ENCODE peak calls at places on chromosomes 13 and 19, in seven cellular contexts. One of them, this sample, is unnamed.
A peak's percentile ranks its signal among the peaks of the same experiment; 100 is the strongest.

GRCh38 chr19:51359294-51359693 is 6.9 kb downstream of the ETFB start:
- DNase-seq in fibroblast of lung: peak; percentile 91
- DNase-seq in endodermal cell: no peak
- DNase-seq in spleen: no peak
- DNase-seq in cardiac muscle cell: peak; percentile 86
- DNase-seq in kidney: no peak
- DNase-seq in K562: no peak
- DNase-seq in this sample: no peak

GRCh38 chr19:56146904-56147303 is 5.8 kb downstream of the ZNF444 start:
- DNase-seq in spleen: no peak
- DNase-seq in kidney: no peak
- DNase-seq in endodermal cell: no peak
- DNase-seq in cardiac muscle cell: no peak
- DNase-seq in K562: no peak
- DNase-seq in fibroblast of lung: no peak
- DNase-seq in this sample: no peak

GRCh38 chr13:30371649-30372265 is 50.5 kb upstream of the UBE2L5 start:
- DNase-seq in endodermal cell: no peak
- DNase-seq in fibroblast of lung: peak; percentile 72
- DNase-seq in K562: no peak
- DNase-seq in spleen: peak; percentile 90
- DNase-seq in cardiac muscle cell: peak; percentile 26
- DNase-seq in kidney: no peak
- DNase-seq in this sample: no peak

GRCh38 chr19:55459950-55460657 is 1.3 kb downstream of the ISOC2 start:
- DNase-seq in K562: no peak
- DNase-seq in cardiac muscle cell: peak; percentile 61
- DNase-seq in kidney: no peak
- DNase-seq in spleen: no peak
- DNase-seq in endodermal cell: no peak
- DNase-seq in fibroblast of lung: peak; percentile 36
- DNase-seq in this sample: no peak

GRCh38 chr19:18559685-18560084 is 2.0 kb downstream of the KXD1 start:
- DNase-seq in endodermal cell: no peak
- DNase-seq in spleen: no peak
- DNase-seq in cardiac muscle cell: no peak
- DNase-seq in fibroblast of lung: no peak
- DNase-seq in K562: no peak
- DNase-seq in kidney: no peak
- DNase-seq in this sample: no peak

GRCh38 chr13:70188567-70188966 is 80.3 kb upstream of the KLHL1 start:
- DNase-seq in cardiac muscle cell: no peak
- DNase-seq in endodermal cell: no peak
- DNase-seq in K562: no peak
- DNase-seq in kidney: no peak
- DNase-seq in fibroblast of lung: no peak
- DNase-seq in spleen: no peak
- DNase-seq in this sample: no peak

GRCh38 chr13:50126378-50127016 is 111.3 kb downstream of the KCNRG start:
- DNase-seq in K562: no peak
- DNase-seq in endodermal cell: no peak
- DNase-seq in cardiac muscle cell: peak; percentile 52
- DNase-seq in spleen: peak; percentile 85
- DNase-seq in fibroblast of lung: peak; percentile 35
- DNase-seq in kidney: peak; percentile 68
- DNase-seq in this sample: no peak

GRCh38 chr19:38057954-38058690 is 151.1 kb downstream of the SIPA1L3 start:
- DNase-seq in K562: no peak
- DNase-seq in endodermal cell: peak; percentile 61
- DNase-seq in fibroblast of lung: no peak
- DNase-seq in spleen: no peak
- DNase-seq in kidney: no peak
- DNase-seq in cardiac muscle cell: no peak
- DNase-seq in this sample: peak; percentile 85

GRCh38 chr13:66200555-66200954 is 1029.6 kb downstream of the PCDH9 start:
- DNase-seq in endodermal cell: no peak
- DNase-seq in fibroblast of lung: no peak
- DNase-seq in cardiac muscle cell: peak; percentile 18
- DNase-seq in spleen: no peak
- DNase-seq in kidney: no peak
- DNase-seq in K562: no peak
- DNase-seq in this sample: no peak

GRCh38 chr19:604355-604754 is 14.7 kb downstream of the HCN2 start:
- DNase-seq in K562: peak; percentile 85
- DNase-seq in endodermal cell: no peak
- DNase-seq in spleen: no peak
- DNase-seq in cardiac muscle cell: no peak
- DNase-seq in kidney: no peak
- DNase-seq in fibroblast of lung: no peak
- DNase-seq in this sample: peak; percentile 52

GRCh38 chr19:32691952-32692726 is 518 bp downstream of the NUDT19 start:
- DNase-seq in endodermal cell: peak; percentile 85
- DNase-seq in kidney: peak; percentile 88
- DNase-seq in fibroblast of lung: peak; percentile 80
- DNase-seq in spleen: peak; percentile 94
- DNase-seq in cardiac muscle cell: peak; percentile 82
- DNase-seq in K562: peak; percentile 58
- DNase-seq in this sample: peak; percentile 46

GRCh38 chr13:98536729-98537128 is 40.2 kb downstream of the STK24 start:
- DNase-seq in cardiac muscle cell: no peak
- DNase-seq in endodermal cell: no peak
- DNase-seq in fibroblast of lung: no peak
- DNase-seq in kidney: no peak
- DNase-seq in K562: no peak
- DNase-seq in spleen: no peak
- DNase-seq in this sample: no peak

GRCh38 chr19:41911889-41912731 is 16.1 kb downstream of the ERFL start:
- DNase-seq in kidney: peak; percentile 65
- DNase-seq in endodermal cell: no peak
- DNase-seq in spleen: no peak
- DNase-seq in cardiac muscle cell: no peak
- DNase-seq in K562: peak; percentile 16
- DNase-seq in fibroblast of lung: no peak
- DNase-seq in this sample: no peak

DNA sequence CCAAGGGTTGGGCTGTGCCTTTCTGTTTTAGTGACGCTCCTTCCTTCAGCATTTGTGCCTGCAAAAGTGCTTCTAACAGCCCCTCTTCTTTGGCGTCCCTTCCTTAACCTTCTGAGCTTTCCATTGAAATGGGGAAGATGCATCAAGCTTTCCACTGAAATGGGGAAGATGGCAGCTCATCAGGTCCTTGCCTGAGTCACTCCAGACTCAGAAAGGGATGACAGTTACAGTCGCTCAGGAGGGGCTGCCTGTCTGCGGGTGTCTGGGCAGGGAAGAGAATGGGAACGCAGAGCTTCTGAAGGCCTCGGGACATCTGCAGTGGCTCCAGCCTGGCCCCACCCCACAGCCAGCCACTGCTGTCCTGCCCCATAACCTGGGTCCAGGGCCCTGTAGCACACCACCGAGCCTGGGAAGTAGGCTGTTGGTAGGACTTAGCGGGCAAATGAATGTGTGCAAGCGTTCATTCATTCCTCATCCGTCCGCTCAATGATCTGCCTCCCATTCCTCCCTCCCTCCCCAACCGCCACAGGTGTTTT is 9.8 kb downstream of the AP1M1 start:
- DNase-seq in fibroblast of lung: no peak
- DNase-seq in endodermal cell: no peak
- DNase-seq in K562: no peak
- DNase-seq in cardiac muscle cell: no peak
- DNase-seq in spleen: peak; percentile 28
- DNase-seq in kidney: no peak
- DNase-seq in this sample: no peak
- H3K27ac ChIP-seq in fibroblast of lung: no peak overlapping the region
- H3K27ac ChIP-seq in endodermal cell: no peak overlapping the region
- H3K27ac ChIP-seq in K562: no peak overlapping the region
- H3K27ac ChIP-seq in cardiac muscle cell: no peak overlapping the region
- H3K27ac ChIP-seq in spleen: no peak overlapping the region
- H3K27ac ChIP-seq in kidney: no peak overlapping the region
- H3K27ac ChIP-seq in this sample: no peak overlapping the region

GRCh38 chr19:47231215-47232054 is 436 bp upstream of the BBC3 start:
- DNase-seq in spleen: peak; percentile 98
- DNase-seq in fibroblast of lung: peak; percentile 91
- DNase-seq in cardiac muscle cell: peak; percentile 88
- DNase-seq in K562: peak; percentile 91
- DNase-seq in endodermal cell: peak; percentile 95
- DNase-seq in kidney: peak; percentile 97
- DNase-seq in this sample: peak; percentile 92
- H3K27ac ChIP-seq in spleen: peak overlapping the region; percentile 61
- H3K27ac ChIP-seq in fibroblast of lung: peak overlapping the region; percentile 85
- H3K27ac ChIP-seq in cardiac muscle cell: peak overlapping the region; percentile 53
- H3K27ac ChIP-seq in K562: peak overlapping the region; percentile 82
- H3K27ac ChIP-seq in endodermal cell: peak overlapping the region; percentile 79
- H3K27ac ChIP-seq in kidney: peak overlapping the region; percentile 86
- H3K27ac ChIP-seq in this sample: peak overlapping the region; percentile 96

GRCh38 chr19:4474504-4475136 is 2.5 kb downstream of the HDGFL2 start:
- DNase-seq in fibroblast of lung: peak; percentile 72
- DNase-seq in endodermal cell: peak; percentile 94
- DNase-seq in K562: peak; percentile 53
- DNase-seq in cardiac muscle cell: peak; percentile 72
- DNase-seq in spleen: no peak
- DNase-seq in kidney: no peak
- DNase-seq in this sample: peak; percentile 55
- H3K27ac ChIP-seq in fibroblast of lung: no peak overlapping the region
- H3K27ac ChIP-seq in endodermal cell: peak overlapping the region; percentile 71
- H3K27ac ChIP-seq in K562: no peak overlapping the region
- H3K27ac ChIP-seq in cardiac muscle cell: peak overlapping the region; percentile 79
- H3K27ac ChIP-seq in spleen: no peak overlapping the region
- H3K27ac ChIP-seq in kidney: no peak overlapping the region
- H3K27ac ChIP-seq in this sample: no peak overlapping the region

GRCh38 chr13:44904982-44905381 is 84.3 kb downstream of the NUFIP1 start:
- DNase-seq in endodermal cell: no peak
- DNase-seq in fibroblast of lung: peak; percentile 98
- DNase-seq in K562: no peak
- DNase-seq in cardiac muscle cell: peak; percentile 97
- DNase-seq in spleen: no peak
- DNase-seq in kidney: peak; percentile 81
- DNase-seq in this sample: no peak
- H3K27ac ChIP-seq in endodermal cell: peak overlapping the region; percentile 98
- H3K27ac ChIP-seq in fibroblast of lung: peak overlapping the region; percentile 88
- H3K27ac ChIP-seq in K562: no peak overlapping the region
- H3K27ac ChIP-seq in cardiac muscle cell: no peak overlapping the region
- H3K27ac ChIP-seq in spleen: no peak overlapping the region
- H3K27ac ChIP-seq in kidney: no peak overlapping the region
- H3K27ac ChIP-seq in this sample: no peak overlapping the region

GRCh38 chr13:42525035-42525504 is 48.9 kb upstream of the TNFSF11 start:
- DNase-seq in fibroblast of lung: peak; percentile 39
- DNase-seq in endodermal cell: no peak
- DNase-seq in spleen: no peak
- DNase-seq in kidney: no peak
- DNase-seq in K562: no peak
- DNase-seq in cardiac muscle cell: peak; percentile 77
- DNase-seq in this sample: no peak
- H3K27ac ChIP-seq in fibroblast of lung: no peak overlapping the region
- H3K27ac ChIP-seq in endodermal cell: no peak overlapping the region
- H3K27ac ChIP-seq in spleen: no peak overlapping the region
- H3K27ac ChIP-seq in kidney: no peak overlapping the region
- H3K27ac ChIP-seq in K562: no peak overlapping the region
- H3K27ac ChIP-seq in cardiac muscle cell: no peak overlapping the region
- H3K27ac ChIP-seq in this sample: no peak overlapping the region

GRCh38 chr13:48156466-48156865 is 61.6 kb upstream of the MED4 start:
- DNase-seq in fibroblast of lung: no peak
- DNase-seq in cardiac muscle cell: no peak
- DNase-seq in spleen: peak; percentile 89
- DNase-seq in K562: no peak
- DNase-seq in kidney: no peak
- DNase-seq in endodermal cell: peak; percentile 55
- DNase-seq in this sample: no peak
- H3K27ac ChIP-seq in fibroblast of lung: no peak overlapping the region
- H3K27ac ChIP-seq in cardiac muscle cell: no peak overlapping the region
- H3K27ac ChIP-seq in spleen: peak overlapping the region; percentile 83
- H3K27ac ChIP-seq in K562: no peak overlapping the region
- H3K27ac ChIP-seq in kidney: peak overlapping the region; percentile 70
- H3K27ac ChIP-seq in endodermal cell: no peak overlapping the region
- H3K27ac ChIP-seq in this sample: no peak overlapping the region

GRCh38 chr19:5935473-5936307 is 21.6 kb downstream of the CAPS start:
- DNase-seq in spleen: no peak
- DNase-seq in fibroblast of lung: no peak
- DNase-seq in endodermal cell: no peak
- DNase-seq in cardiac muscle cell: no peak
- DNase-seq in kidney: no peak
- DNase-seq in K562: no peak
- DNase-seq in this sample: peak; percentile 42
- H3K27ac ChIP-seq in spleen: peak overlapping the region; percentile 29
- H3K27ac ChIP-seq in fibroblast of lung: peak overlapping the region; percentile 82
- H3K27ac ChIP-seq in endodermal cell: peak overlapping the region; percentile 44
- H3K27ac ChIP-seq in cardiac muscle cell: no peak overlapping the region
- H3K27ac ChIP-seq in kidney: no peak overlapping the region
- H3K27ac ChIP-seq in K562: no peak overlapping the region
- H3K27ac ChIP-seq in this sample: no peak overlapping the region

GRCh38 chr19:2053601-2054389 is 2.8 kb upstream of the MKNK2 start:
- DNase-seq in endodermal cell: no peak
- DNase-seq in fibroblast of lung: no peak
- DNase-seq in kidney: peak; percentile 96
- DNase-seq in K562: no peak
- DNase-seq in spleen: peak; percentile 89
- DNase-seq in cardiac muscle cell: peak; percentile 97
- DNase-seq in this sample: no peak
- H3K27ac ChIP-seq in endodermal cell: no peak overlapping the region
- H3K27ac ChIP-seq in fibroblast of lung: no peak overlapping the region
- H3K27ac ChIP-seq in kidney: peak overlapping the region; percentile 81
- H3K27ac ChIP-seq in K562: no peak overlapping the region
- H3K27ac ChIP-seq in spleen: peak overlapping the region; percentile 94
- H3K27ac ChIP-seq in cardiac muscle cell: no peak overlapping the region
- H3K27ac ChIP-seq in this sample: no peak overlapping the region

GRCh38 chr19:4401482-4402170 is 814 bp upstream of the CHAF1A start:
- DNase-seq in fibroblast of lung: no peak
- DNase-seq in endodermal cell: no peak
- DNase-seq in cardiac muscle cell: no peak
- DNase-seq in kidney: no peak
- DNase-seq in K562: no peak
- DNase-seq in spleen: no peak
- DNase-seq in this sample: no peak
- H3K27ac ChIP-seq in fibroblast of lung: peak overlapping the region; percentile 83
- H3K27ac ChIP-seq in endodermal cell: no peak overlapping the region
- H3K27ac ChIP-seq in cardiac muscle cell: peak overlapping the region; percentile 63
- H3K27ac ChIP-seq in kidney: peak overlapping the region; percentile 93
- H3K27ac ChIP-seq in K562: peak overlapping the region; percentile 82
- H3K27ac ChIP-seq in spleen: peak overlapping the region; percentile 90
- H3K27ac ChIP-seq in this sample: peak overlapping the region; percentile 58